ENCODE peak calls at places on chromosomes 3 and 15, in four cellular contexts. R, W, Q and N are unnamed samples. For H3K4me1 and H3K27me3, the result is how much of the 10 kb centered on the place peaks cover.

GRCh38 chr3:155078959-155079794 is 942 bp upstream of the MME start:
- DNase-seq in R (no peak), W (no peak), Q (no peak), N (no peak)

GRCh38 chr3:153970735-153971347 is 150.3 kb upstream of the ARHGEF26 start:
- DNase-seq in R (no peak), Q (no peak), W (no peak), N (no peak)

GRCh38 chr3:139894638-139894989 is 40.4 kb upstream of the CLSTN2 start:
- DNase-seq in R (peak), W (peak), Q (peak), N (no peak)

GRCh38 chr3:127038476-127038875 is 55.6 kb downstream of the PLXNA1 start:
- DNase-seq in W (peak), Q (peak), R (no peak), N (no peak)

GRCh38 chr3:151171145-151171544 is 31.9 kb downstream of the GPR171 start:
- DNase-seq in Q (peak), R (peak), W (no peak), N (no peak)

GRCh38 chr3:171281256-171281655 is 178.9 kb downstream of the TNIK start:
- DNase-seq in Q (no peak), R (no peak), W (no peak), N (no peak)

GRCh38 chr3:170426240-170426797 is 7.7 kb downstream of the CLDN11 start:
- DNase-seq in Q (no peak), W (no peak), R (no peak), N (no peak)

GRCh38 chr3:170295586-170295985 is 61.9 kb upstream of the SKIL start:
- DNase-seq in W (no peak), R (no peak), Q (no peak), N (no peak)

GRCh38 chr15:69193948-69194827 is 33.8 kb downstream of the GLCE start:
- DNase-seq in W (no peak), R (no peak), Q (peak), N (no peak)

GRCh38 chr15:45606841-45607240 is 19.7 kb downstream of the BLOC1S6 start:
- DNase-seq in Q (no peak), R (no peak), W (no peak), N (no peak)

GRCh38 chr3:155110996-155111901 is 31.1 kb downstream of the MME start:
- DNase-seq in R (no peak), Q (no peak), W (no peak), N (no peak)

GRCh38 chr3:170506556-170506955 is 79.3 kb downstream of the SLC7A14 start:
- DNase-seq in R (no peak), Q (no peak), W (no peak), N (no peak)

GRCh38 chr15:33985287-33985686 is 17.0 kb downstream of the CHRM5 start:
- DNase-seq in Q (no peak), W (no peak), R (no peak), N (no peak)

GRCh38 chr3:57709559-57709958 is 16.7 kb upstream of the DENND6A start:
- DNase-seq in R (no peak), W (no peak), Q (no peak), N (no peak)

GRCh38 chr3:56219894-56220805 is 248.1 kb downstream of the ERC2 start:
- DNase-seq in W (no peak), R (no peak), Q (no peak), N (no peak)

GRCh38 chr3:177282028-177282655 is 84.9 kb upstream of the TBL1XR1 start:
- DNase-seq in Q (no peak), R (no peak), W (no peak), N (no peak)

GRCh38 chr15:87924433-87924832 is 332.1 kb downstream of the NTRK3 start:
- DNase-seq in Q (no peak), R (no peak), W (no peak), N (no peak)

GRCh38 chr15:87917480-87917879 is 339.1 kb downstream of the NTRK3 start:
- DNase-seq in W (no peak), Q (no peak), R (no peak), N (no peak)

GRCh38 chr15:87916208-87916607 is 340.3 kb downstream of the NTRK3 start:
- DNase-seq in Q (no peak), R (no peak), W (no peak), N (no peak)

GRCh38 chr15:87919064-87919463 is 337.5 kb downstream of the NTRK3 start:
- DNase-seq in Q (no peak), R (no peak), W (no peak), N (no peak)
- H3K4me1 ChIP-seq in Q (under half), R (under half), W (under half), N (under half)

DNA sequence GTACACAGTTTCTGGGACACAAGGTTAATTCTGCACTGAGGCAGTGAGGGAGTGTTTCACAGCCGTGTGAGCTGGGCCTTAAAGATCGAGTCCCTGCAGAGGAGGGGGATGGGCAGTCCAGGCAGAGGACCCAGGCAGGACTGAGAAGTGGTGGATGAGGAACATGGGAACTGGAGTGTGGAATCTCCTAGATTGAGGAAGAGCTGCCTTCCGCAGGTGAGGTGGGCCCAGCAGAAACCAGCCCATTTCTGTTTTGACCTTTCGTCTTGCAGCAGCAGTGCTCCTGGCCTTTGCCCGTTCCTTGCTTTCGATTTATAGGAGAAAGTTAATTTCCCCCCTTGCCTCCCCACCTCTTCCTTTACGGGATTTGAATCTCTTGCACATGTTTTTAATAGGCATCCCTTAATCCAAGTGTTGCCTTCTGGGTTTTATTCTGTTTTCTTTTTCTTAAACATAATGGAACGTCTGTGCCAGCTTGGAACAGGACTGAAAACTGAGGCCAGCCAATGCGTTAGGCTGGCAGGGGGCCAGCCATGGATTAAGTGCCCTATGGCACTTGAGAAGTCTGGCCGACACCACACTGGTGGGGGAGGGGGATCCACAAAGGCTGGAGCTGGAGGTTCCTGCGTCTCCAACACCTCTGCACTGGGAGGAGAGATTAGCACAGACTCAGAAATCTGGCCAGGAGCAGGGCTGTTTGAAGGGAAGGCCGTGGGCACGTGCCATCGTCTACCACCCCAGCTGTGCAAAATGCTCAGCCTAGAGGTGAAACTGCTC is 78.1 kb downstream of the AAGAB start:
- DNase-seq in Q (no peak), W (no peak), R (peak), N (peak)
- TF ChIP-seq POLR2A in Q (no peak), W (no peak), R (no peak), N (no peak)

DNA sequence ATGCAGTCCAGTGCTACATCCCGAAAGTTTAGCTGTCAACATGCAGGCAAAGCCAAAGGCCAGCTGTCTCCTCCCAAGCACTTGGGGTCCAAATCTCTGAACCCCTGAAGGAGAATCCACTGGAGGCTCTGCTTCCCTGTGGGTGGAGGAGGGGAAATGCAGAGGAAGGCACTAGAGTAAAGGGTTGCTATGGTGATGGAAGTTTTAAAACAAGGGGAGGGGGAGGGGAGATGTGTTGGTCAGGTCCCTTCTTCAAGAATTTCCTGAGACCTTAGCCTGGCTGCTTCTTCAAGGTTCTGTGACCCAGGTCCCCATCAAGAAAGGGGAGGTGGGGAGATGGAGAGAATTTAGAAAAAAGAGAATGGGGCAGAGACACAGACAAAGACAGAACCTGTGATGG is 2.3 kb downstream of the CAMKV start:
- DNase-seq in R (no peak), Q (no peak), W (no peak), N (no peak)
- H3K27me3 ChIP-seq in R (half or more), Q (under half), W (under half), N (under half)

GRCh38 chr3:64213224-64213893 is 11.9 kb downstream of the PRICKLE2 start:
- DNase-seq in Q (no peak), R (no peak), W (no peak), N (no peak)
- H3K4me1 ChIP-seq in Q (under half), R (half or more), W (under half), N (half or more)

GRCh38 chr3:69890094-69890493 is 109.4 kb upstream of the SAMMSON start:
- DNase-seq in Q (no peak), R (no peak), W (no peak), N (no peak)
- TF ChIP-seq POLR2A in Q (no peak), R (no peak), W (no peak), N (no peak)

GRCh38 chr3:50503504-50503903 is at the start of gene CACNA2D2:
- DNase-seq in R (peak), W (peak), Q (no peak), N (no peak)
- H3K27me3 ChIP-seq in R (under half), W (under half), Q (under half), N (under half)

GRCh38 chr3:71701251-71701650 is 24.0 kb downstream of the EIF4E3 start:
- DNase-seq in Q (no peak), R (no peak), W (no peak), N (no peak)
- H3K4me1 ChIP-seq in Q (under half), R (under half), W (under half), N (under half)

GRCh38 chr3:189908646-189909045 is 212.1 kb downstream of the P3H2 start:
- DNase-seq in W (no peak), R (no peak), Q (no peak), N (no peak)
- TF ChIP-seq POLR2A in W (no peak), R (no peak), Q (no peak), N (no peak)

GRCh38 chr3:59655616-59656015 is 605.8 kb upstream of the CFAP20DC start:
- DNase-seq in R (no peak), W (no peak), Q (no peak), N (no peak)

GRCh38 chr3:59653405-59654119 is 603.7 kb upstream of the CFAP20DC start:
- DNase-seq in W (no peak), Q (no peak), R (no peak), N (no peak)

GRCh38 chr3:59654953-59655430 is 605.2 kb upstream of the CFAP20DC start:
- DNase-seq in R (no peak), W (no peak), Q (no peak), N (no peak)

GRCh38 chr3:59658236-59658635 is 608.4 kb upstream of the CFAP20DC start:
- DNase-seq in W (no peak), R (no peak), Q (no peak), N (no peak)

GRCh38 chr3:59654120-59654952 is 604.5 kb upstream of the CFAP20DC start:
- DNase-seq in Q (no peak), W (no peak), R (peak), N (peak)
- H3K27me3 ChIP-seq in Q (under half), W (under half), R (under half), N (under half)

DNA sequence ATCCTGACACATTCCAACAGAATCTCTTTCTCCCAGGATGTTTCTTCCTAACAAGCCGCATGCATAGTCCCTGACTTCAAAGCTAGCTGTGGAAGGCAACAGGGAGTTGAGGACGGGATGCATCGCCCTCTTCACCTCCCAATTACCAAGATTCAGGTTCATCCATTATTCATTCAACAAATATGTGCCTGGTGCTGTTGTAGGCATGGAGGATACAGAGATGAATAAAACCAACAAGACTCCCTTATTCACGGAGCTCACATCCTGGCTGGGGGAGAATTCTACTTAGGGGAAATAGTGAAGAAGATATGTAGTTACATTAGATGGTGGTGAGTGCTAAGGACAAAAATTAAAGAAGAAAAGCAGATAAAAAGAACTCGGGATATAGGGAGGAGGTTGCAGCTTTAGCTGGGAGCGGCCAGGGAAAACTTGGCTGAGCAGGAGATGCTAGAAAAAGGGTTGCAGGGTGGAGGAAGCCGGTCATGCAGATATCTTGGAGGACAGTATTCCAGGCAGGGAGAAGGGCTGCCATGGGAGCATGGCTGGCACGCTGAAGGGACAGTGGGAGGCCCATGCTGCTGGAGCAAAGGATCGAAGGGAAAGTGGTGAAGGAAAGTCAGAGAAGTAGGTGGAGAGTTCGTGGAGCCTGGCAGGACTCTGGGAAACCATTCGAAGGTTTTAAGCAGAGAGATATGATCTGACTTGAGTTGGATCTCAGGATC is 5.0 kb downstream of the ITGB5 start:
- DNase-seq in W (no peak), Q (no peak), R (no peak), N (no peak)
- H3K4me1 ChIP-seq in W (under half), Q (half or more), R (half or more), N (half or more)